ENCODE peak calls at places on chromosome 1, in eight cellular contexts. One of them, this sample, is unnamed.

GRCh38 chr1:161311595-161312181 is 1.9 kb upstream of the MPZ start:
- DNase-seq in tibial nerve: no peak
- DNase-seq in AG09309: no peak
- DNase-seq in progenitor cell of endocrine pancreas: no peak
- DNase-seq in HFFc6: no peak
- DNase-seq in psoas muscle: no peak
- DNase-seq in right atrium auricular region: no peak
- DNase-seq in cardiac fibroblast: no peak
- DNase-seq in this sample: no peak

GRCh38 chr1:168613689-168614655 is 37.6 kb downstream of the XCL1 start:
- DNase-seq in tibial nerve: no peak
- DNase-seq in AG09309: no peak
- DNase-seq in progenitor cell of endocrine pancreas: no peak
- DNase-seq in HFFc6: no peak
- DNase-seq in psoas muscle: peak; percentile 90
- DNase-seq in right atrium auricular region: no peak
- DNase-seq in cardiac fibroblast: peak; percentile 30
- DNase-seq in this sample: no peak

GRCh38 chr1:86419277-86419903 is 4.6 kb upstream of the CLCA2 start:
- DNase-seq in tibial nerve: peak; percentile 33
- DNase-seq in AG09309: no peak
- DNase-seq in progenitor cell of endocrine pancreas: no peak
- DNase-seq in HFFc6: peak; percentile 12
- DNase-seq in psoas muscle: no peak
- DNase-seq in right atrium auricular region: no peak
- DNase-seq in cardiac fibroblast: peak; percentile 70
- DNase-seq in this sample: no peak

GRCh38 chr1:94670273-94670672 is 128.7 kb upstream of the F3 start:
- DNase-seq in tibial nerve: no peak
- DNase-seq in AG09309: no peak
- DNase-seq in progenitor cell of endocrine pancreas: no peak
- DNase-seq in HFFc6: peak; percentile 38
- DNase-seq in psoas muscle: no peak
- DNase-seq in right atrium auricular region: no peak
- DNase-seq in cardiac fibroblast: no peak
- DNase-seq in this sample: no peak

GRCh38 chr1:244316986-244317655 is 134.6 kb downstream of the ADSS2 start:
- DNase-seq in tibial nerve: no peak
- DNase-seq in AG09309: no peak
- DNase-seq in progenitor cell of endocrine pancreas: no peak
- DNase-seq in HFFc6: no peak
- DNase-seq in psoas muscle: no peak
- DNase-seq in right atrium auricular region: no peak
- DNase-seq in cardiac fibroblast: no peak
- DNase-seq in this sample: no peak

GRCh38 chr1:246482780-246483179 is 24.3 kb downstream of the SMYD3 start:
- DNase-seq in tibial nerve: no peak
- DNase-seq in AG09309: no peak
- DNase-seq in progenitor cell of endocrine pancreas: no peak
- DNase-seq in HFFc6: no peak
- DNase-seq in psoas muscle: no peak
- DNase-seq in right atrium auricular region: no peak
- DNase-seq in cardiac fibroblast: no peak
- DNase-seq in this sample: no peak

GRCh38 chr1:88608139-88608943 is 75.7 kb upstream of the PKN2 start:
- DNase-seq in tibial nerve: no peak
- DNase-seq in AG09309: no peak
- DNase-seq in progenitor cell of endocrine pancreas: no peak
- DNase-seq in HFFc6: peak; percentile 2
- DNase-seq in psoas muscle: no peak
- DNase-seq in right atrium auricular region: no peak
- DNase-seq in cardiac fibroblast: peak; percentile 44
- DNase-seq in this sample: peak; percentile 18

GRCh38 chr1:165697491-165697880 is 876 bp downstream of the ALDH9A1 start:
- DNase-seq in tibial nerve: no peak
- DNase-seq in AG09309: no peak
- DNase-seq in progenitor cell of endocrine pancreas: no peak
- DNase-seq in HFFc6: no peak
- DNase-seq in psoas muscle: no peak
- DNase-seq in right atrium auricular region: no peak
- DNase-seq in cardiac fibroblast: peak; percentile 10
- DNase-seq in this sample: no peak

GRCh38 chr1:51518033-51518729 is 885 bp downstream of the EPS15 start:
- DNase-seq in tibial nerve: peak; percentile 43
- DNase-seq in AG09309: no peak
- DNase-seq in progenitor cell of endocrine pancreas: peak; percentile 11
- DNase-seq in HFFc6: no peak
- DNase-seq in psoas muscle: peak; percentile 68
- DNase-seq in right atrium auricular region: no peak
- DNase-seq in cardiac fibroblast: peak; percentile 25
- DNase-seq in this sample: peak; percentile 46

GRCh38 chr1:183106746-183107145 is 79.3 kb upstream of the LAMC2 start:
- DNase-seq in tibial nerve: no peak
- DNase-seq in AG09309: no peak
- DNase-seq in progenitor cell of endocrine pancreas: no peak
- DNase-seq in HFFc6: peak; percentile 64
- DNase-seq in psoas muscle: no peak
- DNase-seq in right atrium auricular region: no peak
- DNase-seq in cardiac fibroblast: no peak
- DNase-seq in this sample: no peak

GRCh38 chr1:160210563-160210962 is 5.4 kb downstream of the PEA15 start:
- DNase-seq in tibial nerve: no peak
- DNase-seq in AG09309: no peak
- DNase-seq in progenitor cell of endocrine pancreas: no peak
- DNase-seq in HFFc6: no peak
- DNase-seq in psoas muscle: no peak
- DNase-seq in right atrium auricular region: peak; percentile 50
- DNase-seq in cardiac fibroblast: no peak
- DNase-seq in this sample: no peak

DNA sequence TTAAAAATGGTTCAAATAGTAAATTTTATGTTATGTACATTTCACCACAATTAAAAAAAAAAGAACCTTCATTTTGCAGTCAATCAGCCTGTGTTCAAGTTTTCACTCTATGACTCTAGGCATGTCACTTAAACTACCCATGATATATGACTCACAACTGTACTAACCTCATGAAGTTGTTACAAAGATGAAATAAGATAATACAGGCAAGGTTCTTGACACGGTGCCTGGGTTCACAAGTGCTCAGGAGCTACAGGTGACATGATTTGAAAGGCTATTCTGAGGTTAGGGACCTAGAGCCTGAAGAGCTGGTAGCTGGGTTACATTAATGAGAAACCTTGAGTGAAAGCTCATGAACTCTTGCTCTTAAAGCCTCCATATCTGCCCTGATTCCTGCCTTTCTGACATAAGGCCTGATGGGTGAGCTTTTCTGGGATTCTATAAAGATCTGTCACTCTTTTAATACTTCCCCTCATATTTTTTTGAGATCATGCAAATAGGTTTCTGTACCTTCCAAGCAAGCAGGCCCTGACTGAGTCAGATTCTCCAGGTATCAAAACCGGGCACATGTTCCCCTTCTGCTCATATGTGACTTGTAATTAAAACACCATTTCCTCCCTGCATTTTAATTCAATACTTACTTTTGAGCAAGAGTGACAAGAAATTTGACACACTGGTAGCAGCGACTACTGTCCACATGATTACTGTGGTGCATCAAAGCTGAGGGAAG is 34.0 kb downstream of the PCSK9 start:
- DNase-seq in tibial nerve: no peak
- DNase-seq in AG09309: no peak
- DNase-seq in progenitor cell of endocrine pancreas: no peak
- DNase-seq in HFFc6: no peak
- DNase-seq in psoas muscle: no peak
- DNase-seq in right atrium auricular region: no peak
- DNase-seq in cardiac fibroblast: no peak
- DNase-seq in this sample: no peak
- TF ChIP-seq CTCF in tibial nerve: no peak
- TF ChIP-seq CTCF in AG09309: no peak
- TF ChIP-seq CTCF in progenitor cell of endocrine pancreas: no peak
- TF ChIP-seq CTCF in HFFc6: no peak
- TF ChIP-seq CTCF in psoas muscle: no peak
- TF ChIP-seq CTCF in right atrium auricular region: no peak
- TF ChIP-seq CTCF in cardiac fibroblast: no peak
- TF ChIP-seq CTCF in this sample: no peak

DNA sequence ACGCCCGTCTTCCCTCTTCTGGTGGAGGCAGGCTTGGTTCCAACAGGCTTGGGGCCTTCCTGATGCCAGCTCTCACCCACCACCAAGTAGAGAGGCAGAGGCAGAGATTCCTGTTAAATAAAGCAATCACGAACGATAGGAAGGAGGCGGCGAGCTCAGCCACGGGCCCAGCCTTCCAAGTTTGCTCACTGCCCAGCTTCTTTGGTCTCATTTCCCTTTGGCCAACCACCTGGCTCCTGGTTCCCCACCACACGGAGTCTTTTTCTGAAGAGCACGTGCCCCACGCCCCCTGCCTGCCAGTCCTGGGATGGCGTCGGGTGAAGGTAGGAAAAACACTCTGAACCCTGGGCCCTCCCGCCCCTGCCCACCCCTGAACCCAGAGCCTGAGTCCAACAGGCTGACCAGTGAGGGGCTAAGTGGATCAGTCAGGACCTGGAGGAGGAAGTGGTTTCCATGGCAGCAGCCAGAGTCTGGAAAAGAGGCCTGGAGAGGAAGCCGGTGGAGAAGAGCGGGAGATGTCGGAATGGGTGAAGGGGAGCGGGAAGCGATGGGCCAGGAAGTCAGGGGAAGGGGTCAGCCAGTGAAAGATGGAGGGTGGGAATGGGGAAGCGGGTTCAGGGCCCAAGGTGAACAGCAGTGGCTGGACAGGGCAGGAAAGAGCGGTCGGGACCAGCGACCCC is 158.2 kb upstream of the KLHDC7A start:
- DNase-seq in tibial nerve: no peak
- DNase-seq in AG09309: no peak
- DNase-seq in progenitor cell of endocrine pancreas: no peak
- DNase-seq in HFFc6: no peak
- DNase-seq in psoas muscle: no peak
- DNase-seq in right atrium auricular region: no peak
- DNase-seq in cardiac fibroblast: no peak
- DNase-seq in this sample: peak; percentile 61
- TF ChIP-seq CTCF in tibial nerve: no peak
- TF ChIP-seq CTCF in AG09309: no peak
- TF ChIP-seq CTCF in progenitor cell of endocrine pancreas: peak; percentile 58
- TF ChIP-seq CTCF in HFFc6: peak; percentile 25
- TF ChIP-seq CTCF in psoas muscle: no peak
- TF ChIP-seq CTCF in right atrium auricular region: no peak
- TF ChIP-seq CTCF in cardiac fibroblast: no peak
- TF ChIP-seq CTCF in this sample: peak; percentile 71

GRCh38 chr1:40769815-40770214 is 13.8 kb upstream of the KCNQ4 start:
- DNase-seq in tibial nerve: no peak
- DNase-seq in AG09309: no peak
- DNase-seq in progenitor cell of endocrine pancreas: no peak
- DNase-seq in HFFc6: no peak
- DNase-seq in psoas muscle: no peak
- DNase-seq in right atrium auricular region: peak; percentile 54
- DNase-seq in cardiac fibroblast: no peak
- DNase-seq in this sample: no peak
- TF ChIP-seq CTCF in tibial nerve: no peak
- TF ChIP-seq CTCF in AG09309: peak; percentile 23
- TF ChIP-seq CTCF in progenitor cell of endocrine pancreas: no peak
- TF ChIP-seq CTCF in HFFc6: peak; percentile 48
- TF ChIP-seq CTCF in psoas muscle: peak; percentile 42
- TF ChIP-seq CTCF in right atrium auricular region: peak; percentile 19
- TF ChIP-seq CTCF in cardiac fibroblast: no peak
- TF ChIP-seq CTCF in this sample: no peak

GRCh38 chr1:234608026-234608719 is 1.8 kb downstream of the IRF2BP2 start:
- DNase-seq in tibial nerve: peak; percentile 86
- DNase-seq in AG09309: no peak
- DNase-seq in progenitor cell of endocrine pancreas: peak; percentile 30
- DNase-seq in HFFc6: peak; percentile 93
- DNase-seq in psoas muscle: peak; percentile 86
- DNase-seq in right atrium auricular region: peak; percentile 95
- DNase-seq in cardiac fibroblast: peak; percentile 95
- DNase-seq in this sample: peak; percentile 43
- TF ChIP-seq CTCF in tibial nerve: no peak
- TF ChIP-seq CTCF in AG09309: no peak
- TF ChIP-seq CTCF in progenitor cell of endocrine pancreas: peak; percentile 8
- TF ChIP-seq CTCF in HFFc6: peak; percentile 21
- TF ChIP-seq CTCF in psoas muscle: no peak
- TF ChIP-seq CTCF in right atrium auricular region: no peak
- TF ChIP-seq CTCF in cardiac fibroblast: no peak
- TF ChIP-seq CTCF in this sample: no peak

GRCh38 chr1:206505702-206506375 is 1.5 kb upstream of the RASSF5 start:
- DNase-seq in tibial nerve: no peak
- DNase-seq in AG09309: peak; percentile 34
- DNase-seq in progenitor cell of endocrine pancreas: no peak
- DNase-seq in HFFc6: peak; percentile 26
- DNase-seq in psoas muscle: peak; percentile 6
- DNase-seq in right atrium auricular region: no peak
- DNase-seq in cardiac fibroblast: peak; percentile 67
- DNase-seq in this sample: no peak
- TF ChIP-seq CTCF in tibial nerve: peak; percentile 32
- TF ChIP-seq CTCF in AG09309: peak; percentile 80
- TF ChIP-seq CTCF in progenitor cell of endocrine pancreas: peak; percentile 54
- TF ChIP-seq CTCF in HFFc6: peak; percentile 79
- TF ChIP-seq CTCF in psoas muscle: peak; percentile 27
- TF ChIP-seq CTCF in right atrium auricular region: peak; percentile 57
- TF ChIP-seq CTCF in cardiac fibroblast: peak; percentile 76
- TF ChIP-seq CTCF in this sample: peak; percentile 58

GRCh38 chr1:181104790-181105133 is 16.3 kb downstream of the IER5 start:
- DNase-seq in tibial nerve: no peak
- DNase-seq in AG09309: no peak
- DNase-seq in progenitor cell of endocrine pancreas: peak; percentile 47
- DNase-seq in HFFc6: no peak
- DNase-seq in psoas muscle: peak; percentile 72
- DNase-seq in right atrium auricular region: no peak
- DNase-seq in cardiac fibroblast: no peak
- DNase-seq in this sample: peak; percentile 59
- TF ChIP-seq CTCF in tibial nerve: no peak
- TF ChIP-seq CTCF in AG09309: no peak
- TF ChIP-seq CTCF in progenitor cell of endocrine pancreas: peak; percentile 45
- TF ChIP-seq CTCF in HFFc6: peak; percentile 65
- TF ChIP-seq CTCF in psoas muscle: no peak
- TF ChIP-seq CTCF in right atrium auricular region: peak; percentile 38
- TF ChIP-seq CTCF in cardiac fibroblast: no peak
- TF ChIP-seq CTCF in this sample: no peak

GRCh38 chr1:217681806-217682205 is 50.7 kb downstream of the SPATA17 start:
- DNase-seq in tibial nerve: no peak
- DNase-seq in AG09309: no peak
- DNase-seq in progenitor cell of endocrine pancreas: no peak
- DNase-seq in HFFc6: no peak
- DNase-seq in psoas muscle: no peak
- DNase-seq in right atrium auricular region: no peak
- DNase-seq in cardiac fibroblast: no peak
- DNase-seq in this sample: no peak
- TF ChIP-seq CTCF in tibial nerve: no peak
- TF ChIP-seq CTCF in AG09309: no peak
- TF ChIP-seq CTCF in progenitor cell of endocrine pancreas: no peak
- TF ChIP-seq CTCF in HFFc6: no peak
- TF ChIP-seq CTCF in psoas muscle: no peak
- TF ChIP-seq CTCF in right atrium auricular region: no peak
- TF ChIP-seq CTCF in cardiac fibroblast: no peak
- TF ChIP-seq CTCF in this sample: no peak

GRCh38 chr1:248152056-248152827 is 7.3 kb downstream of the OR2M5 start:
- DNase-seq in tibial nerve: no peak
- DNase-seq in AG09309: no peak
- DNase-seq in progenitor cell of endocrine pancreas: no peak
- DNase-seq in HFFc6: no peak
- DNase-seq in psoas muscle: no peak
- DNase-seq in right atrium auricular region: no peak
- DNase-seq in cardiac fibroblast: no peak
- DNase-seq in this sample: no peak
- TF ChIP-seq CTCF in tibial nerve: no peak
- TF ChIP-seq CTCF in AG09309: no peak
- TF ChIP-seq CTCF in progenitor cell of endocrine pancreas: no peak
- TF ChIP-seq CTCF in HFFc6: no peak
- TF ChIP-seq CTCF in psoas muscle: no peak
- TF ChIP-seq CTCF in right atrium auricular region: no peak
- TF ChIP-seq CTCF in cardiac fibroblast: no peak
- TF ChIP-seq CTCF in this sample: no peak

GRCh38 chr1:5966543-5967205 is 25.6 kb downstream of the NPHP4 start:
- DNase-seq in tibial nerve: no peak
- DNase-seq in AG09309: no peak
- DNase-seq in progenitor cell of endocrine pancreas: no peak
- DNase-seq in HFFc6: no peak
- DNase-seq in psoas muscle: no peak
- DNase-seq in right atrium auricular region: no peak
- DNase-seq in cardiac fibroblast: no peak
- DNase-seq in this sample: no peak
- TF ChIP-seq CTCF in tibial nerve: no peak
- TF ChIP-seq CTCF in AG09309: no peak
- TF ChIP-seq CTCF in progenitor cell of endocrine pancreas: no peak
- TF ChIP-seq CTCF in HFFc6: no peak
- TF ChIP-seq CTCF in psoas muscle: no peak
- TF ChIP-seq CTCF in right atrium auricular region: no peak
- TF ChIP-seq CTCF in cardiac fibroblast: no peak
- TF ChIP-seq CTCF in this sample: no peak

This sample was measured in endothelial cell.